ENCODE peak calls at places on chromosomes 12 and 14, in four cellular contexts. One of them, this sample, is unnamed.

GRCh38 chr12:19972325-19973288 is 395.7 kb upstream of the PDE3A start:
- DNase-seq in kidney epithelial cell: no peak
- DNase-seq in T-helper 17 cell: no peak
- DNase-seq in left cardiac atrium: no peak
- DNase-seq in this sample: peak; percentile 52

GRCh38 chr12:109715310-109716091 is 1.9 kb downstream of the FAM222A start:
- DNase-seq in kidney epithelial cell: no peak
- DNase-seq in T-helper 17 cell: no peak
- DNase-seq in left cardiac atrium: peak; percentile 53
- DNase-seq in this sample: no peak

GRCh38 chr14:106039400-106039799 is 513.0 kb downstream of the TMEM121 start:
- DNase-seq in kidney epithelial cell: no peak
- DNase-seq in T-helper 17 cell: no peak
- DNase-seq in left cardiac atrium: peak; percentile 19
- DNase-seq in this sample: no peak

GRCh38 chr12:90574676-90575075 is 380.3 kb downstream of the CCER1 start:
- DNase-seq in kidney epithelial cell: no peak
- DNase-seq in T-helper 17 cell: no peak
- DNase-seq in left cardiac atrium: no peak
- DNase-seq in this sample: no peak

GRCh38 chr12:5456025-5456424 is 24.1 kb downstream of the NTF3 start:
- DNase-seq in kidney epithelial cell: no peak
- DNase-seq in T-helper 17 cell: no peak
- DNase-seq in left cardiac atrium: no peak
- DNase-seq in this sample: no peak

GRCh38 chr12:116135209-116135930 is 142.1 kb downstream of the MED13L start:
- DNase-seq in kidney epithelial cell: peak; percentile 52
- DNase-seq in T-helper 17 cell: no peak
- DNase-seq in left cardiac atrium: no peak
- DNase-seq in this sample: no peak

GRCh38 chr14:69996197-69996596 is 117.0 kb downstream of the SMOC1 start:
- DNase-seq in kidney epithelial cell: peak; percentile 45
- DNase-seq in T-helper 17 cell: no peak
- DNase-seq in left cardiac atrium: no peak
- DNase-seq in this sample: no peak

GRCh38 chr14:65356327-65356836 is 56.1 kb upstream of the FUT8 start:
- DNase-seq in kidney epithelial cell: peak; percentile 94
- DNase-seq in T-helper 17 cell: no peak
- DNase-seq in left cardiac atrium: no peak
- DNase-seq in this sample: no peak

GRCh38 chr12:62562892-62563291 is 96.3 kb downstream of the MON2 start:
- DNase-seq in kidney epithelial cell: no peak
- DNase-seq in T-helper 17 cell: no peak
- DNase-seq in left cardiac atrium: no peak
- DNase-seq in this sample: no peak

GRCh38 chr12:79926951-79927350 is 7.9 kb downstream of the PPP1R12A start:
- DNase-seq in kidney epithelial cell: no peak
- DNase-seq in T-helper 17 cell: no peak
- DNase-seq in left cardiac atrium: no peak
- DNase-seq in this sample: no peak

GRCh38 chr14:37088816-37089215 is 83.6 kb downstream of the SLC25A21 start:
- DNase-seq in kidney epithelial cell: no peak
- DNase-seq in T-helper 17 cell: no peak
- DNase-seq in left cardiac atrium: no peak
- DNase-seq in this sample: no peak

GRCh38 chr12:89969098-89969497 is 260.5 kb upstream of the ATP2B1 start:
- DNase-seq in kidney epithelial cell: no peak
- DNase-seq in T-helper 17 cell: no peak
- DNase-seq in left cardiac atrium: no peak
- DNase-seq in this sample: no peak

GRCh38 chr14:103070263-103070885 is 13.0 kb upstream of the CDC42BPB start:
- DNase-seq in kidney epithelial cell: no peak
- DNase-seq in T-helper 17 cell: no peak
- DNase-seq in left cardiac atrium: no peak
- DNase-seq in this sample: no peak

GRCh38 chr12:30847259-30847658 is 79.3 kb upstream of the TSPAN11 start:
- DNase-seq in kidney epithelial cell: no peak
- DNase-seq in T-helper 17 cell: no peak
- DNase-seq in left cardiac atrium: no peak
- DNase-seq in this sample: peak; percentile 28

GRCh38 chr14:20295067-20295466 is 10.7 kb downstream of the TTC5 start:
- DNase-seq in kidney epithelial cell: no peak
- DNase-seq in T-helper 17 cell: no peak
- DNase-seq in left cardiac atrium: no peak
- DNase-seq in this sample: peak; percentile 60

GRCh38 chr12:24960222-24960855 is 11.4 kb upstream of the BCAT1 start:
- DNase-seq in kidney epithelial cell: no peak
- DNase-seq in T-helper 17 cell: no peak
- DNase-seq in left cardiac atrium: no peak
- DNase-seq in this sample: peak; percentile 56

GRCh38 chr12:69266045-69266635 is 26.8 kb downstream of the CPSF6 start:
- DNase-seq in kidney epithelial cell: no peak
- DNase-seq in T-helper 17 cell: no peak
- DNase-seq in left cardiac atrium: no peak
- DNase-seq in this sample: no peak

GRCh38 chr12:79433465-79434072 is 257.2 kb downstream of the PAWR start:
- DNase-seq in kidney epithelial cell: no peak
- DNase-seq in T-helper 17 cell: no peak
- DNase-seq in left cardiac atrium: no peak
- DNase-seq in this sample: no peak

This sample was measured in GM12878.